ENCODE peak calls at places on chromosomes 12 and 14, in ten cellular contexts. G is neural progenitor cell; L is HEK293T; J is myocyte; C is hippocampal formation; M is HTR-8/SVneo; R is stimulated activated CD8-positive, alpha-beta memory T cell treated with anti-CD3 and anti-CD28 coated beads, Interleukin-2, amount 100 ng/mL, for 1 hour; I is OCI-M1; X is anterior cingulate cortex; V is NCI-H2081. Q is an unnamed sample.

GRCh38 chr14:90383731-90384542 is 12.9 kb upstream of the CALM1 start:
- DNase-seq in G (peak), L (peak), J (peak), C (peak), M (no peak), R (peak), I (peak), X (peak), V (peak), Q (peak)

GRCh38 chr14:84749191-84749945 is 780.6 kb upstream of the FLRT2 start:
- DNase-seq in G (no peak), L (no peak), J (no peak), C (no peak), M (no peak), R (no peak), I (no peak), X (no peak), V (no peak), Q (no peak)

GRCh38 chr14:61491876-61492440 is 170.6 kb downstream of the PRKCH start:
- DNase-seq in G (no peak), L (no peak), J (no peak), C (no peak), M (no peak), R (no peak), I (no peak), X (no peak), V (no peak), Q (no peak)

GRCh38 chr14:77691259-77691658 is 16.6 kb downstream of the ALKBH1 start:
- DNase-seq in G (no peak), L (no peak), J (no peak), C (no peak), M (no peak), R (no peak), I (no peak), X (no peak), V (no peak), Q (no peak)

GRCh38 chr12:62522984-62523383 is 56.4 kb downstream of the MON2 start:
- DNase-seq in G (no peak), L (no peak), J (no peak), C (no peak), M (no peak), R (no peak), I (peak), X (no peak), V (no peak), Q (peak)

GRCh38 chr14:59214702-59215302 is 26.3 kb downstream of the DAAM1 start:
- DNase-seq in G (no peak), L (no peak), J (no peak), C (no peak), M (no peak), R (no peak), I (no peak), X (no peak), V (no peak), Q (no peak)

GRCh38 chr12:112794721-112795486 is 3.4 kb downstream of the RPH3A start:
- DNase-seq in G (no peak), L (no peak), J (no peak), C (no peak), M (no peak), R (no peak), I (no peak), X (no peak), V (no peak), Q (no peak)

GRCh38 chr12:74334770-74335169 is 202.9 kb upstream of the ATXN7L3B start:
- DNase-seq in G (no peak), L (no peak), J (peak), C (no peak), M (no peak), R (no peak), I (no peak), X (no peak), V (peak), Q (peak)

GRCh38 chr14:33964599-33965317 is 13.9 kb upstream of the EGLN3 start:
- DNase-seq in G (peak), L (no peak), J (no peak), C (no peak), M (no peak), R (no peak), I (no peak), X (no peak), V (no peak), Q (no peak)

GRCh38 chr12:4908694-4909396 is 860 bp upstream of the KCNA1 start:
- DNase-seq in G (peak), L (peak), J (peak), C (peak), M (no peak), R (no peak), I (no peak), X (no peak), V (peak), Q (peak)

GRCh38 chr12:13163868-13164267 is 32.7 kb upstream of the EMP1 start:
- DNase-seq in G (no peak), L (no peak), J (no peak), C (no peak), M (no peak), R (no peak), I (no peak), X (no peak), V (no peak), Q (no peak)

GRCh38 chr14:38185661-38186060 is 22.0 kb upstream of the SSTR1 start:
- DNase-seq in G (no peak), L (no peak), J (no peak), C (no peak), M (no peak), R (no peak), I (no peak), X (no peak), V (no peak), Q (no peak)

GRCh38 chr12:132559652-132560420 is 50.5 kb downstream of the LRCOL1 start:
- DNase-seq in G (peak), L (peak), J (peak), C (no peak), M (peak), R (no peak), I (peak), X (no peak), V (peak), Q (peak)

GRCh38 chr14:90502760-90503159 is 105.9 kb downstream of the CALM1 start:
- DNase-seq in G (no peak), L (no peak), J (no peak), C (no peak), M (no peak), R (no peak), I (no peak), X (no peak), V (no peak), Q (no peak)

GRCh38 chr12:130847097-130847496 is 8.0 kb upstream of the STX2 start:
- DNase-seq in G (no peak), L (no peak), J (peak), C (no peak), M (no peak), R (no peak), I (no peak), X (no peak), V (no peak), Q (no peak)

GRCh38 chr12:78209851-78210493 is 379.3 kb downstream of the NAV3 start:
- DNase-seq in G (no peak), L (no peak), J (peak), C (peak), M (no peak), R (no peak), I (no peak), X (peak), V (peak), Q (no peak)

GRCh38 chr14:55482936-55483605 is 42.7 kb upstream of the TBPL2 start:
- DNase-seq in G (no peak), L (no peak), J (no peak), C (no peak), M (peak), R (no peak), I (no peak), X (no peak), V (no peak), Q (no peak)

GRCh38 chr14:75042040-75042439 is 9.2 kb downstream of the MLH3 start:
- DNase-seq in G (no peak), L (no peak), J (no peak), C (no peak), M (no peak), R (no peak), I (no peak), X (no peak), V (no peak), Q (no peak)

GRCh38 chr14:100585448-100586152 is 1.6 kb downstream of the BEGAIN start:
- DNase-seq in G (no peak), L (no peak), J (no peak), C (peak), M (no peak), R (no peak), I (no peak), X (no peak), V (peak), Q (no peak)

GRCh38 chr12:120677765-120678473 is 9.0 kb upstream of the MLEC start:
- DNase-seq in G (no peak), L (no peak), J (no peak), C (no peak), M (no peak), R (no peak), I (no peak), X (no peak), V (no peak), Q (no peak)

GRCh38 chr14:81310606-81311005 is 89.5 kb downstream of the STON2 start:
- DNase-seq in G (no peak), L (no peak), J (no peak), C (no peak), M (no peak), R (no peak), I (no peak), X (no peak), V (no peak), Q (no peak)

GRCh38 chr14:94100847-94101246 is 9.7 kb upstream of the IFI27 start:
- DNase-seq in G (no peak), L (no peak), J (peak), C (no peak), M (peak), R (no peak), I (no peak), X (no peak), V (no peak), Q (no peak)

GRCh38 chr14:34198096-34198495 is 247.2 kb upstream of the EGLN3 start:
- DNase-seq in G (no peak), L (no peak), J (no peak), C (no peak), M (no peak), R (no peak), I (no peak), X (no peak), V (no peak), Q (no peak)

GRCh38 chr14:21022686-21023085 is 2.2 kb downstream of the NDRG2 start:
- DNase-seq in G (no peak), L (no peak), J (no peak), C (no peak), M (no peak), R (no peak), I (no peak), X (no peak), V (no peak), Q (no peak)

GRCh38 chr12:107684990-107685359 is 624 bp upstream of the PWP1 start:
- DNase-seq in G (peak), L (peak), J (peak), C (no peak), M (no peak), R (no peak), I (peak), X (no peak), V (peak), Q (peak)

GRCh38 chr14:77603654-77604270 is 12.7 kb downstream of the SPTLC2 start:
- DNase-seq in G (no peak), L (no peak), J (peak), C (no peak), M (no peak), R (no peak), I (peak), X (no peak), V (no peak), Q (no peak)

GRCh38 chr14:74660863-74661262 is 48.8 kb upstream of the LTBP2 start:
- DNase-seq in G (no peak), L (no peak), J (no peak), C (no peak), M (no peak), R (no peak), I (no peak), X (no peak), V (no peak), Q (no peak)

Q was measured in NCI-H1105 treated with DMSO at 0.1 percent for 48 hours.